ENCODE peak calls at places on chromosome 14, in nine cellular contexts. One of them, this sample, is unnamed.

GRCh38 chr14:75389679-75390078 is 38.1 kb upstream of the JDP2 start:
- DNase-seq in fibroblast of the aortic adventitia: no peak
- DNase-seq in choroid plexus epithelial cell: no peak
- DNase-seq in A549: no peak
- DNase-seq in endothelial cell of umbilical vein: no peak
- DNase-seq in testis: no peak
- DNase-seq in body of pancreas: no peak
- DNase-seq in effector memory CD4-positive, alpha-beta T cell: no peak
- DNase-seq in lower leg skin: no peak
- DNase-seq in this sample: no peak

GRCh38 chr14:38256358-38256840 is 506 bp upstream of the CLEC14A start:
- DNase-seq in fibroblast of the aortic adventitia: peak
- DNase-seq in choroid plexus epithelial cell: peak
- DNase-seq in A549: no peak
- DNase-seq in endothelial cell of umbilical vein: peak
- DNase-seq in testis: no peak
- DNase-seq in body of pancreas: no peak
- DNase-seq in effector memory CD4-positive, alpha-beta T cell: no peak
- DNase-seq in lower leg skin: peak
- DNase-seq in this sample: no peak

GRCh38 chr14:106436310-106436905 is 910.0 kb downstream of the TMEM121 start:
- DNase-seq in fibroblast of the aortic adventitia: no peak
- DNase-seq in choroid plexus epithelial cell: no peak
- DNase-seq in A549: peak
- DNase-seq in endothelial cell of umbilical vein: no peak
- DNase-seq in testis: peak
- DNase-seq in body of pancreas: peak
- DNase-seq in effector memory CD4-positive, alpha-beta T cell: peak
- DNase-seq in lower leg skin: no peak
- DNase-seq in this sample: no peak

GRCh38 chr14:102568115-102568614 is 24.3 kb upstream of the RCOR1 start:
- DNase-seq in fibroblast of the aortic adventitia: no peak
- DNase-seq in choroid plexus epithelial cell: no peak
- DNase-seq in A549: peak
- DNase-seq in endothelial cell of umbilical vein: no peak
- DNase-seq in testis: no peak
- DNase-seq in body of pancreas: peak
- DNase-seq in effector memory CD4-positive, alpha-beta T cell: no peak
- DNase-seq in lower leg skin: no peak
- DNase-seq in this sample: no peak

GRCh38 chr14:60482743-60483142 is 3.1 kb downstream of the C14orf39 start:
- DNase-seq in fibroblast of the aortic adventitia: no peak
- DNase-seq in choroid plexus epithelial cell: peak
- DNase-seq in A549: no peak
- DNase-seq in endothelial cell of umbilical vein: no peak
- DNase-seq in testis: no peak
- DNase-seq in body of pancreas: no peak
- DNase-seq in effector memory CD4-positive, alpha-beta T cell: no peak
- DNase-seq in lower leg skin: no peak
- DNase-seq in this sample: no peak

GRCh38 chr14:86166541-86166940 is 636.6 kb downstream of the FLRT2 start:
- DNase-seq in fibroblast of the aortic adventitia: no peak
- DNase-seq in choroid plexus epithelial cell: no peak
- DNase-seq in A549: no peak
- DNase-seq in endothelial cell of umbilical vein: no peak
- DNase-seq in testis: no peak
- DNase-seq in body of pancreas: no peak
- DNase-seq in effector memory CD4-positive, alpha-beta T cell: no peak
- DNase-seq in lower leg skin: no peak
- DNase-seq in this sample: no peak

GRCh38 chr14:68198713-68199464 is 379.3 kb downstream of the RAD51B start:
- DNase-seq in fibroblast of the aortic adventitia: peak
- DNase-seq in choroid plexus epithelial cell: peak
- DNase-seq in A549: no peak
- DNase-seq in endothelial cell of umbilical vein: no peak
- DNase-seq in testis: no peak
- DNase-seq in body of pancreas: no peak
- DNase-seq in effector memory CD4-positive, alpha-beta T cell: no peak
- DNase-seq in lower leg skin: no peak
- DNase-seq in this sample: no peak

GRCh38 chr14:87332001-87332400 is 661.0 kb downstream of the GALC start:
- DNase-seq in fibroblast of the aortic adventitia: peak
- DNase-seq in choroid plexus epithelial cell: peak
- DNase-seq in A549: no peak
- DNase-seq in endothelial cell of umbilical vein: no peak
- DNase-seq in testis: no peak
- DNase-seq in body of pancreas: no peak
- DNase-seq in effector memory CD4-positive, alpha-beta T cell: no peak
- DNase-seq in lower leg skin: no peak
- DNase-seq in this sample: no peak

GRCh38 chr14:97776890-97777564 is 979.8 kb downstream of the VRK1 start:
- DNase-seq in fibroblast of the aortic adventitia: no peak
- DNase-seq in choroid plexus epithelial cell: no peak
- DNase-seq in A549: no peak
- DNase-seq in endothelial cell of umbilical vein: no peak
- DNase-seq in testis: no peak
- DNase-seq in body of pancreas: no peak
- DNase-seq in effector memory CD4-positive, alpha-beta T cell: no peak
- DNase-seq in lower leg skin: no peak
- DNase-seq in this sample: no peak

GRCh38 chr14:52015411-52016030 is 26.2 kb downstream of the RTRAF start:
- DNase-seq in fibroblast of the aortic adventitia: no peak
- DNase-seq in choroid plexus epithelial cell: peak
- DNase-seq in A549: peak
- DNase-seq in endothelial cell of umbilical vein: peak
- DNase-seq in testis: peak
- DNase-seq in body of pancreas: peak
- DNase-seq in effector memory CD4-positive, alpha-beta T cell: no peak
- DNase-seq in lower leg skin: no peak
- DNase-seq in this sample: no peak

GRCh38 chr14:68824517-68825347 is 31.9 kb upstream of the ZFP36L1 start:
- DNase-seq in fibroblast of the aortic adventitia: peak
- DNase-seq in choroid plexus epithelial cell: peak
- DNase-seq in A549: peak
- DNase-seq in endothelial cell of umbilical vein: peak
- DNase-seq in testis: peak
- DNase-seq in body of pancreas: peak
- DNase-seq in effector memory CD4-positive, alpha-beta T cell: peak
- DNase-seq in lower leg skin: peak
- DNase-seq in this sample: no peak

DNA sequence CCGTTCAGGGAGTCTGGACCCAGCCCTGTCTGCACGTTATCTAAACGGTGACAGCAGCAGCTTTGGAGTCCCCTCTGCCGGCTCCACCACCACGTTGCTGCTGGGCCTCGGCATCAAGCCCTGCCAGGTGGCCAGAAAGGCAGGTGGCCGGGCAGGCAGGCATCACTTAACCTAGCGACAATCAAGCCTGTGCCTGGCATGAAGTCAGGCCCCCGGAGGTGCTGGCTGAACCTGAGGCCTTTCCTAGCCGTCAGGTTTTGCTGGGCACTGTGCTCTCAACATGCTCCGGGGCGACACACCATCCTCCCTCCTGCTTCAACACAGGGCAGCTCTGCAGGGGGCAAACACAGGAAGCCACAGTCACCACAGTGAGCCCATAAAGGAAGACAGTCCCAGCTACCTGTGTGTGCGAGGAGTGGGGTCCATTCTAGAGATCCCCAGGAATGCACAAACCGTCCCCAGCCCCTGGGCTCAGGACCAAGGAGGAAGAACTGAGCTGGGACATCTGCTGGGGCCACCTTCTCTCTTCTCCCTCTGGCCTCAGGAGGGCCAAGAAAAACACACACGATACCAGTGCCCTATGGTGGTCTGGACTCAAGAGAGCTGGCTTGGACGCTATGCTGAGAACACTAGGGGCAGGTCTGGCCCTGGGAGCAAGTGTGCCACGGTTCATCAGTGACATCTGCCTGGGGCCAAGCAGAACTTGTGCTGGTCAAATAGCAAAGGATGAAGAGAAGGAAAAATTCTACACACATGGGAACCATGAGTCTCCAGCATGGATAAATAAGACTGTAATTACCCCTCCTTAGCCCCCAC is 44.7 kb downstream of the CCDC88C start:
- DNase-seq in fibroblast of the aortic adventitia: no peak
- DNase-seq in choroid plexus epithelial cell: no peak
- DNase-seq in A549: no peak
- DNase-seq in endothelial cell of umbilical vein: peak
- DNase-seq in testis: no peak
- DNase-seq in body of pancreas: no peak
- DNase-seq in effector memory CD4-positive, alpha-beta T cell: no peak
- DNase-seq in lower leg skin: no peak
- DNase-seq in this sample: no peak
- H3K4me3 ChIP-seq in fibroblast of the aortic adventitia: no peak
- H3K4me3 ChIP-seq in choroid plexus epithelial cell: no peak
- H3K4me3 ChIP-seq in A549: no peak
- H3K4me3 ChIP-seq in endothelial cell of umbilical vein: no peak
- H3K4me3 ChIP-seq in testis: no peak
- H3K4me3 ChIP-seq in body of pancreas: no peak
- H3K4me3 ChIP-seq in effector memory CD4-positive, alpha-beta T cell: peak
- H3K4me3 ChIP-seq in lower leg skin: no peak
- H3K4me3 ChIP-seq in this sample: no peak

GRCh38 chr14:93962701-93963601 is 13.4 kb downstream of the ASB2 start:
- DNase-seq in fibroblast of the aortic adventitia: no peak
- DNase-seq in choroid plexus epithelial cell: peak
- DNase-seq in A549: no peak
- DNase-seq in endothelial cell of umbilical vein: no peak
- DNase-seq in testis: no peak
- DNase-seq in body of pancreas: no peak
- DNase-seq in effector memory CD4-positive, alpha-beta T cell: peak
- DNase-seq in lower leg skin: no peak
- DNase-seq in this sample: no peak
- H3K4me3 ChIP-seq in fibroblast of the aortic adventitia: no peak
- H3K4me3 ChIP-seq in choroid plexus epithelial cell: no peak
- H3K4me3 ChIP-seq in A549: no peak
- H3K4me3 ChIP-seq in endothelial cell of umbilical vein: no peak
- H3K4me3 ChIP-seq in testis: no peak
- H3K4me3 ChIP-seq in body of pancreas: no peak
- H3K4me3 ChIP-seq in effector memory CD4-positive, alpha-beta T cell: peak
- H3K4me3 ChIP-seq in lower leg skin: no peak
- H3K4me3 ChIP-seq in this sample: no peak

GRCh38 chr14:49306152-49306751 is 279.9 kb downstream of the RPS29 start:
- DNase-seq in fibroblast of the aortic adventitia: peak
- DNase-seq in choroid plexus epithelial cell: peak
- DNase-seq in A549: peak
- DNase-seq in endothelial cell of umbilical vein: peak
- DNase-seq in testis: no peak
- DNase-seq in body of pancreas: no peak
- DNase-seq in effector memory CD4-positive, alpha-beta T cell: no peak
- DNase-seq in lower leg skin: no peak
- DNase-seq in this sample: no peak

GRCh38 chr14:49315570-49315969 is 270.6 kb downstream of the RPS29 start:
- DNase-seq in fibroblast of the aortic adventitia: no peak
- DNase-seq in choroid plexus epithelial cell: no peak
- DNase-seq in A549: no peak
- DNase-seq in endothelial cell of umbilical vein: no peak
- DNase-seq in testis: no peak
- DNase-seq in body of pancreas: no peak
- DNase-seq in effector memory CD4-positive, alpha-beta T cell: no peak
- DNase-seq in lower leg skin: no peak
- DNase-seq in this sample: no peak

GRCh38 chr14:49314756-49315155 is 271.4 kb downstream of the RPS29 start:
- DNase-seq in fibroblast of the aortic adventitia: peak
- DNase-seq in choroid plexus epithelial cell: peak
- DNase-seq in A549: no peak
- DNase-seq in endothelial cell of umbilical vein: no peak
- DNase-seq in testis: no peak
- DNase-seq in body of pancreas: no peak
- DNase-seq in effector memory CD4-positive, alpha-beta T cell: no peak
- DNase-seq in lower leg skin: no peak
- DNase-seq in this sample: no peak

GRCh38 chr14:49310298-49310697 is 275.9 kb downstream of the RPS29 start:
- DNase-seq in fibroblast of the aortic adventitia: no peak
- DNase-seq in choroid plexus epithelial cell: no peak
- DNase-seq in A549: no peak
- DNase-seq in endothelial cell of umbilical vein: no peak
- DNase-seq in testis: no peak
- DNase-seq in body of pancreas: no peak
- DNase-seq in effector memory CD4-positive, alpha-beta T cell: no peak
- DNase-seq in lower leg skin: no peak
- DNase-seq in this sample: no peak
- H3K4me3 ChIP-seq in fibroblast of the aortic adventitia: no peak
- H3K4me3 ChIP-seq in choroid plexus epithelial cell: no peak
- H3K4me3 ChIP-seq in A549: no peak
- H3K4me3 ChIP-seq in endothelial cell of umbilical vein: no peak
- H3K4me3 ChIP-seq in testis: no peak
- H3K4me3 ChIP-seq in body of pancreas: no peak
- H3K4me3 ChIP-seq in effector memory CD4-positive, alpha-beta T cell: no peak
- H3K4me3 ChIP-seq in lower leg skin: no peak
- H3K4me3 ChIP-seq in this sample: no peak

GRCh38 chr14:22088614-22089359 is 415.2 kb upstream of the OR4E1 start:
- DNase-seq in fibroblast of the aortic adventitia: peak
- DNase-seq in choroid plexus epithelial cell: peak
- DNase-seq in A549: no peak
- DNase-seq in endothelial cell of umbilical vein: peak
- DNase-seq in testis: no peak
- DNase-seq in body of pancreas: no peak
- DNase-seq in effector memory CD4-positive, alpha-beta T cell: no peak
- DNase-seq in lower leg skin: no peak
- DNase-seq in this sample: no peak

GRCh38 chr14:22084393-22085281 is 411.0 kb upstream of the OR4E1 start:
- DNase-seq in fibroblast of the aortic adventitia: peak
- DNase-seq in choroid plexus epithelial cell: peak
- DNase-seq in A549: peak
- DNase-seq in endothelial cell of umbilical vein: peak
- DNase-seq in testis: peak
- DNase-seq in body of pancreas: no peak
- DNase-seq in effector memory CD4-positive, alpha-beta T cell: no peak
- DNase-seq in lower leg skin: peak
- DNase-seq in this sample: no peak

GRCh38 chr14:22081352-22081751 is 407.7 kb upstream of the OR4E1 start:
- DNase-seq in fibroblast of the aortic adventitia: no peak
- DNase-seq in choroid plexus epithelial cell: no peak
- DNase-seq in A549: no peak
- DNase-seq in endothelial cell of umbilical vein: no peak
- DNase-seq in testis: no peak
- DNase-seq in body of pancreas: no peak
- DNase-seq in effector memory CD4-positive, alpha-beta T cell: no peak
- DNase-seq in lower leg skin: no peak
- DNase-seq in this sample: no peak

GRCh38 chr14:22089940-22090339 is 416.3 kb upstream of the OR4E1 start:
- DNase-seq in fibroblast of the aortic adventitia: no peak
- DNase-seq in choroid plexus epithelial cell: no peak
- DNase-seq in A549: no peak
- DNase-seq in endothelial cell of umbilical vein: no peak
- DNase-seq in testis: no peak
- DNase-seq in body of pancreas: no peak
- DNase-seq in effector memory CD4-positive, alpha-beta T cell: no peak
- DNase-seq in lower leg skin: no peak
- DNase-seq in this sample: no peak

DNA sequence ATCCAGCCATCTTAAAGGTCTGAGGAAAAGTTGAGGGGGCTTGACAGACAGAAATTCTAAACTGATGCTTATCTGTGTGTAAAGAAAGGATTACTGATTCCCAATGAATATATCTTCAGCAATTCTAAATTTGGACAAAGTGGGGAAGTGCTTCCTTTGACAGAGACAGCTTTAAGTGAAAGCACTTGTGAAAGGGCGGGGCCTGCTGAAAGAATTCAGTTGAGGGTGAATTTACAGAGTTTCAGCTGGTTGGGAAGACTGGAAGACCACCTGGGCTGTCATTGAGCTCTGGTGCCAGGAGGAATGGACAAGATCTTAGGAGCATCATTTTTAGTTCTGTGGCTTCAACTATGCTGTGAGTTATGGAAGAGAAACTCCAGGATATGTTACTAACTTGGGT is 412.5 kb upstream of the OR4E1 start:
- DNase-seq in fibroblast of the aortic adventitia: no peak
- DNase-seq in choroid plexus epithelial cell: no peak
- DNase-seq in A549: no peak
- DNase-seq in endothelial cell of umbilical vein: no peak
- DNase-seq in testis: no peak
- DNase-seq in body of pancreas: no peak
- DNase-seq in effector memory CD4-positive, alpha-beta T cell: no peak
- DNase-seq in lower leg skin: no peak
- DNase-seq in this sample: no peak
- H3K4me3 ChIP-seq in fibroblast of the aortic adventitia: no peak
- H3K4me3 ChIP-seq in choroid plexus epithelial cell: no peak
- H3K4me3 ChIP-seq in A549: no peak
- H3K4me3 ChIP-seq in endothelial cell of umbilical vein: no peak
- H3K4me3 ChIP-seq in testis: no peak
- H3K4me3 ChIP-seq in body of pancreas: no peak
- H3K4me3 ChIP-seq in effector memory CD4-positive, alpha-beta T cell: no peak
- H3K4me3 ChIP-seq in lower leg skin: no peak
- H3K4me3 ChIP-seq in this sample: no peak